ENCODE peak calls at places on chromosome 19, in seven cellular contexts. F, Y, T, M, O, A and J are unnamed samples. For H3K27me3, the result is how much of the 10 kb centered on the place peaks cover.

GRCh38 chr19:29583196-29584006 is 22.7 kb upstream of the POP4 start:
- DNase-seq in T (peak), F (no peak), A (no peak), M (no peak), O (no peak), Y (no peak), J (peak)

GRCh38 chr19:7373862-7374261 is 25.1 kb downstream of the ARHGEF18 start:
- DNase-seq in A (no peak), Y (no peak), O (no peak), M (no peak), F (peak), T (no peak), J (peak)

GRCh38 chr19:40400521-40400920 is 10.5 kb upstream of the HIPK4 start:
- DNase-seq in Y (no peak), F (no peak), T (peak), M (no peak), A (no peak), O (no peak), J (no peak)

GRCh38 chr19:14536926-14537692 is 7.7 kb downstream of the TECR start:
- DNase-seq in A (no peak), M (peak), T (peak), O (peak), F (peak), Y (peak), J (peak)

GRCh38 chr19:51365211-51366049 is 758 bp downstream of the ETFB start:
- DNase-seq in Y (no peak), F (no peak), M (peak), A (no peak), O (peak), T (peak), J (peak)

GRCh38 chr19:18427080-18427751 is 8.0 kb downstream of the SSBP4 start:
- DNase-seq in O (no peak), T (no peak), Y (no peak), M (no peak), A (no peak), F (no peak), J (no peak)

GRCh38 chr19:47416667-47417033 is 2.7 kb downstream of the MEIS3 start:
- DNase-seq in Y (no peak), F (no peak), M (no peak), T (no peak), A (no peak), O (no peak), J (no peak)

GRCh38 chr19:19146865-19147264 is 8.6 kb upstream of the TMEM161A start:
- DNase-seq in T (no peak), M (no peak), Y (no peak), F (no peak), A (no peak), O (no peak), J (no peak)

GRCh38 chr19:15893498-15893897 is 4.4 kb downstream of the CYP4F2 start:
- DNase-seq in T (no peak), A (no peak), Y (no peak), F (no peak), O (no peak), M (no peak), J (no peak)

GRCh38 chr19:48064509-48064908 is 20.6 kb upstream of the CABP5 start:
- DNase-seq in T (no peak), F (no peak), O (peak), M (no peak), Y (no peak), A (no peak), J (no peak)

GRCh38 chr19:49333426-49334288 is 1.5 kb upstream of the CD37 start:
- DNase-seq in F (no peak), A (peak), O (no peak), Y (no peak), T (peak), M (no peak), J (no peak)

GRCh38 chr19:7401694-7402093 is 53.0 kb downstream of the ARHGEF18 start:
- DNase-seq in M (no peak), O (no peak), A (no peak), T (no peak), Y (no peak), F (no peak), J (no peak)

GRCh38 chr19:39438270-39438934 is 2.7 kb upstream of the RPS16 start:
- DNase-seq in A (no peak), T (peak), Y (no peak), O (no peak), M (peak), F (no peak), J (peak)

GRCh38 chr19:47427241-47428176 is 8.2 kb upstream of the MEIS3 start:
- DNase-seq in Y (peak), A (peak), O (peak), T (peak), F (peak), M (peak), J (peak)

GRCh38 chr19:53871448-53871847 is 3.8 kb downstream of the MYADM start:
- DNase-seq in M (no peak), T (no peak), A (no peak), F (no peak), O (no peak), Y (no peak), J (no peak)

GRCh38 chr19:9565900-9566705 is 18.2 kb downstream of the ZNF121 start:
- DNase-seq in M (no peak), A (no peak), Y (no peak), T (peak), O (peak), F (no peak), J (peak)

GRCh38 chr19:17420267-17420924 is 549 bp downstream of the MVB12A start:
- DNase-seq in M (peak), Y (peak), O (peak), F (no peak), T (peak), A (peak), J (peak)

GRCh38 chr19:31102674-31103073 is 246.6 kb downstream of the TSHZ3 start:
- DNase-seq in A (no peak), M (no peak), Y (no peak), O (no peak), F (no peak), T (no peak), J (no peak)

GRCh38 chr19:45152504-45153338 is 8.1 kb downstream of the NKPD1 start:
- DNase-seq in O (peak), M (peak), Y (peak), F (no peak), A (no peak), T (peak), J (no peak)

GRCh38 chr19:50844296-50844935 is 10.3 kb upstream of the KLK3 start:
- DNase-seq in A (peak), Y (no peak), F (no peak), O (no peak), T (no peak), M (no peak), J (no peak)

GRCh38 chr19:44142014-44142523 is 715 bp downstream of the ZNF234 start:
- DNase-seq in F (no peak), T (peak), A (no peak), Y (peak), O (no peak), M (peak), J (peak)

GRCh38 chr19:48644839-48645651 is 942 bp downstream of the CA11 start:
- DNase-seq in A (peak), O (peak), F (peak), T (peak), Y (peak), M (peak), J (peak)

GRCh38 chr19:16070366-16070990 is 5.8 kb upstream of the TPM4 start:
- DNase-seq in M (no peak), F (peak), Y (no peak), O (no peak), T (peak), A (peak), J (peak)

GRCh38 chr19:29325241-29325975 is 112.5 kb upstream of the UQCRFS1 start:
- DNase-seq in A (no peak), M (no peak), T (no peak), F (no peak), O (no peak), Y (no peak), J (no peak)

GRCh38 chr19:38061294-38061693 is 154.3 kb downstream of the SIPA1L3 start:
- DNase-seq in F (no peak), Y (no peak), O (no peak), A (no peak), M (no peak), T (peak), J (peak)

GRCh38 chr19:19285723-19286122 is 12.6 kb upstream of the TM6SF2 start:
- DNase-seq in T (no peak), M (peak), Y (no peak), F (no peak), A (no peak), O (no peak), J (no peak)

GRCh38 chr19:13974073-13974472 is 21.8 kb downstream of the DCAF15 start:
- DNase-seq in F (peak), O (peak), T (no peak), M (peak), A (no peak), Y (peak), J (peak)

GRCh38 chr19:11581740-11582139 is 4.3 kb upstream of the ACP5 start:
- DNase-seq in M (no peak), Y (no peak), F (no peak), A (peak), T (peak), O (no peak), J (no peak)

GRCh38 chr19:46818812-46819211 is 30.4 kb upstream of the SLC1A5 start:
- DNase-seq in M (no peak), O (peak), T (peak), Y (no peak), F (no peak), A (peak), J (peak)

GRCh38 chr19:18109731-18110671 is 12.4 kb downstream of the MAST3 start:
- DNase-seq in F (no peak), T (peak), O (peak), M (peak), A (peak), Y (peak), J (peak)

GRCh38 chr19:52662631-52663030 is 24.5 kb upstream of the ZNF83 start:
- DNase-seq in T (no peak), O (no peak), F (peak), M (peak), A (no peak), Y (no peak), J (peak)

GRCh38 chr19:48718711-48719231 is 754 bp downstream of the MAMSTR start:
- DNase-seq in Y (no peak), T (no peak), F (no peak), A (no peak), O (peak), M (no peak), J (no peak)

GRCh38 chr19:12946092-12946845 is 607 bp downstream of the RAD23A start:
- DNase-seq in T (peak), M (peak), A (peak), O (peak), F (peak), Y (peak), J (peak)

GRCh38 chr19:14494910-14495677 is 833 bp downstream of the GIPC1 start:
- DNase-seq in M (no peak), O (no peak), A (no peak), T (peak), F (no peak), Y (no peak), J (peak)

GRCh38 chr19:9914001-9914314 is 22.4 kb downstream of the OLFM2 start:
- DNase-seq in T (no peak), A (no peak), Y (peak), M (no peak), F (no peak), O (peak), J (peak)

GRCh38 chr19:29277107-29277506 is 64.2 kb upstream of the UQCRFS1 start:
- DNase-seq in M (no peak), O (peak), T (no peak), A (peak), Y (peak), F (no peak), J (no peak)

DNA sequence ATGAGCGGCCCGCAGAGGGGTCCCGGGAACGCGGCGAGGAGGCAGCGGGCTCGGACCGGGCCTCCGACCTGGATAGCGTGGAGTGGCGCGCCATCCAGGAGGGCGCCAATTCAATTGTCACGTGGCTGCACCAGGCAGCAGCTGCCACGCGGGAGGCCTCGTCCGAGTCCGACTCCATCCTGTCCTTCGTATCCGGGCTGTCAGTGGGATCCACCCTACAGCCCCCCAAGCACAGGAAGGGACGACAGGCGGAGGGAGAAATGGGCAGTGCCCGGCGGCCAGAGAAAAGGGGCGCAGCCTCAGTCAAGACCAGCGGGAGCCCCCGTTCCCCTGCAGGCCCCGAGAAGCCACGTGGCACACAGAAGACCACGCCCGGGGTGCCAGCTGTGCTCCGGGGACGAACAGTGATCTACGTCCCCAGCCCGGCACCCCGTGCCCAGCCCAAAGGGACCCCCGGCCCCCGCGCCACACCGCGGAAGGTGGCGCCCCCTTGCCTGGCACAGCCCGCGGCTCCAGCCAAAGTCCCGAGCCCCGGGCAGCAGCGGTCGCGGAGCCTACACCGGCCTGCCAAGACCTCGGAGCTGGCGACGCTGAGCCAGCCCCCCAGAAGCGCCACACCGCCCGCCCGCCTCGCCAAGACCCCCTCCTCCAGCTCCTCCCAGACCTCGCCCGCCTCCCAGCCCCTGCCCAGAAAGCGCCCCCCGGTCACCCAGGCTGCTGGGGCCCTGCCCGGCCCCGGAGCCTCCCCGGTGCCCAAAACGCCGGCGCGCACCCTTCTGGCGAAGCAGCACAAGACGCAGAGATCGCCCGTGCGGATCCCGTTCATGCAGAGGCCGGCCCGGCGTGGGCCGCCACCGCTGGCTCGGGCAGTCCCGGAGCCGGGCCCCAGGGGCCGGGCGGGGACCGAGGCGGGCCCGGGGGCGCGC is 10.5 kb downstream of the C19orf25 start:
- DNase-seq in T (peak), O (no peak), M (peak), Y (peak), F (no peak), A (no peak), J (peak)
- TF ChIP-seq EZH2 in T (peak), O (peak), M (peak), Y (peak), F (no peak), A (no peak), J (no peak)

DNA sequence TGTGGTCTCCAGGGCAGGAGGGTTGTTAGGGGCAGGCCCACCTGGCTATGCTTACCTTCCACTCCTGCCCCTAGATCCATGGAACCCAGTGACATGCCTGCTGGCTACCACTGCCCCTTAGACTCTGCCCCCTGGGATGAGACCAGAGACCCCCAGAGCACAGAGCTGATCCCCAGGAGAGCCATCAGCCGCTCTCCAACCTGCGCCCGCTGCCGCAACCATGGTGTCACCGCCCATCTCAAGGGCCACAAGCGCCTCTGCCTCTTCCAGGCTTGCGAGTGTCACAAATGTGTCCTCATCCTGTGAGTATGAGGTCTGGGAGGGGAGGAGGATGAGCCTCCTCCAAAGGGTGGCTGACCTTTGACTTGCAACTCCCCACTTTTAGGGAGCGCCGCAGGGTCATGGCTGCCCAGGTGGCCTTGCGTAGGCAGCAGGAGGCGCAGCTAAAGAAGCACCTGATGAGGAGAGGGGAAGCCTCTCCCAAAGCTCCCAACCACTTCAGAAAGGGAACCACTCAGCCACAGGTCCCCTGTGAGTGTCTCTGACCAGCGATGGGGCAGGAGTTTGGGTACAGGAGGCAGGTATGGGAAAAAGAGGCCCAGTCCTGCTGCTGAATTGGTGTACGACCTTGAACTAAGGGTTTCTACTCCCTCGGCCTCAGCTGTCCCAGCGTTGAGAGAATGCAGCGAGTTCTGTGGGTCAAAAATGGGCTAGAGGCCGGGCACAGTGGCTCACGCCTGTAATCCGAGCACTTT is 2.7 kb downstream of the DMRTC2 start:
- DNase-seq in F (no peak), Y (no peak), T (no peak), O (no peak), M (no peak), A (no peak), J (no peak)
- TF ChIP-seq EZH2phosphoT487 in F (no peak), Y (no peak), T (no peak), O (no peak), M (no peak), A (no peak), J (no peak)

GRCh38 chr19:34847393-34847792 is 74.4 kb upstream of the ZNF599 start:
- DNase-seq in Y (no peak), F (no peak), A (no peak), T (no peak), O (no peak), M (no peak), J (peak)
- H3K27me3 ChIP-seq in Y (under half), F (under half), A (under half), T (under half), O (under half), M (under half), J (under half)

GRCh38 chr19:55451522-55452380 is 8.7 kb upstream of the SHISA7 start:
- DNase-seq in O (no peak), T (peak), Y (peak), A (no peak), M (no peak), F (no peak), J (no peak)
- TF ChIP-seq EZH2 in O (no peak), T (peak), Y (peak), A (no peak), M (peak), F (no peak), J (peak)

DNA sequence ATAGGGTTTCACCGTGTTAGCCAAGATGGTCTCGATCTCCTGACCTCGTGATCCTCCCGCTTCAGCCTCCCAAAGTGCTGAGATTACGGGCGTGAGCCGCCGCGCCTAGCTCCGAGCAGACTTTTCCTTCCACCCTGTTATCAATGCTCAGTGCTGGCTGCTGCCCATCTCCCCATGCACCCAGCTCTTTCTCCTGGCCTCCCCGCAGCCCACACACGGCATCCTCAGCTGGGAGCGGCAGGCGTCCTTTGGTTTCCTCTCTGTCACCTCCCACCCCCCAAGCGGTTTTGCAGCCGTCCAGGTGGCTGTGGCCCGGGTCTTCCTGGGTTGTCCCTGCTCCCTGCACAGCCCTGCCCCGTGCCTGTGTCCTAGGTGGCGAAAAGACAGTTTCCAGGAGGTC is 12.1 kb downstream of the PRR22 start:
- DNase-seq in O (no peak), M (no peak), T (no peak), F (no peak), Y (no peak), A (no peak), J (no peak)
- TF ChIP-seq EZH2phosphoT487 in O (no peak), M (no peak), T (no peak), F (no peak), Y (no peak), A (no peak), J (no peak)

GRCh38 chr19:33677745-33678426 is 56.1 kb downstream of the CHST8 start:
- DNase-seq in A (no peak), F (no peak), Y (peak), T (no peak), O (peak), M (no peak), J (peak)
- H3K27me3 ChIP-seq in A (under half), F (under half), Y (under half), T (under half), O (under half), M (under half), J (under half)

DNA sequence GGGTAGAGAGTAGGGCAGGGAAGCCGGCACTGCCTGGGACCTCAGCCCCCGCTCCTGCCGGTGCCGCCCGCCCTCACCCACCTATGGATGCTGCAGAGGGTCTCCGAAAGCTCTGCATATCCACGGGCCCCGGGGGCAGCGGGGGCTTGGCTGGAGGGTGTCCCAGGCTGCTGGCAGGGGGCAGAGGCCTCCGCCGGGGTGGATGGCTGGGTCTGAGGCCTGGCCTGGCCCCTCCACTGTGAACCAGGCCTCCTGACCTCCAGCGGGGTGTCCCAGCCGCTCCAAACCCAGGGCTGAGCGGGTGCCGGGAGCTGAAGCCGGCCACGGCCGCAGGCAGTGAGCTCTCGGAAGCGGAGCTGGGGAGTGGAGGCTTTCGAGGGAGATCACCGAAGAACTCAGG is 4.1 kb downstream of the PRAM1 start:
- DNase-seq in O (no peak), T (no peak), F (no peak), M (no peak), Y (no peak), A (no peak), J (no peak)
- TF ChIP-seq EZH2 in O (no peak), T (no peak), F (no peak), M (no peak), Y (no peak), A (no peak), J (no peak)

GRCh38 chr19:42066075-42066754 is 3.8 kb downstream of the GRIK5 start:
- DNase-seq in T (peak), A (no peak), Y (peak), F (no peak), O (peak), M (no peak), J (peak)
- TF ChIP-seq EZH2phosphoT487 in T (no peak), A (no peak), Y (no peak), F (no peak), O (no peak), M (no peak), J (no peak)

DNA sequence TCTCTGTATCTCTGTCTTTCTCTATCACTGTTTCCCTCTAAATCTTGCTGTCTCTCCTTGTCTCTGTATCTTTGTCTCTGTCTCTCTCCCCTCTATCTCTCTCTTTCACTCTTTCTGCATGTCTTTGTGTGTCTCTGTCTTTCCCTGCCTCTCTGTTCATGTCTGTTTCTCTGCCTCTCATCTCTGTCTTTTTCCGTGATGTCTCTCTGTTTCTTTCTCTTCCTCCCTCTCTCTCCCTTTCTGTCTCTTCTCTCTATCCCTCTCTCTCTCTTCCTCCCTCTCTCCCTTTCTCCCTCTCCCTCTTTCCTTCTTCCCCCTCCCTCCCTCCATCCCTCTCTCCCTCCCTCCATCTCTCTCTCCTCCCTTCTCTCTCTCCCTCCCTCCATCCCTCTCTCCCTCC is 56.7 kb upstream of the NFIC start:
- DNase-seq in Y (no peak), A (no peak), T (no peak), O (no peak), F (no peak), M (no peak), J (no peak)
- H3K27me3 ChIP-seq in Y (half or more), A (half or more), T (under half), O (under half), F (under half), M (under half), J (under half)